ENCODE peak calls at places on chromosomes 5 and 9, in four cellular contexts. V, Q, F and M are unnamed samples.

GRCh38 chr9:121670447-121670846 is 19.0 kb downstream of the DAB2IP start:
- DNase-seq in V (no peak), Q (no peak), F (no peak), M (no peak)

GRCh38 chr9:12631866-12632265 is 61.3 kb upstream of the TYRP1 start:
- DNase-seq in V (no peak), Q (no peak), F (no peak), M (no peak)

GRCh38 chr9:126652140-126652558 is 38.4 kb downstream of the LMX1B start:
- DNase-seq in V (no peak), Q (no peak), F (no peak), M (no peak)

GRCh38 chr5:162638849-162639248 is 571.3 kb downstream of the GABRG2 start:
- DNase-seq in V (no peak), Q (no peak), F (no peak), M (no peak)

GRCh38 chr9:93256878-93257807 is 73.2 kb downstream of the WNK2 start:
- DNase-seq in V (no peak), Q (no peak), F (no peak), M (no peak)

GRCh38 chr5:3373391-3373790 is 222.2 kb upstream of the IRX1 start:
- DNase-seq in V (no peak), Q (no peak), F (no peak), M (no peak)

GRCh38 chr9:93588641-93589609 is 12.5 kb downstream of the PHF2 start:
- DNase-seq in V (no peak), Q (no peak), F (no peak), M (no peak)

GRCh38 chr9:93683331-93684134 is 107.1 kb downstream of the PHF2 start:
- DNase-seq in V (no peak), Q (peak), F (no peak), M (peak)

GRCh38 chr9:87640385-87640795 is 85.5 kb upstream of the CTSL start:
- DNase-seq in V (no peak), Q (no peak), F (no peak), M (peak)

GRCh38 chr5:119355244-119355635 is 579 bp upstream of the TNFAIP8 start:
- DNase-seq in V (no peak), Q (peak), F (peak), M (no peak)

GRCh38 chr5:16980983-16981382 is 44.9 kb upstream of the MYO10 start:
- DNase-seq in V (no peak), Q (no peak), F (no peak), M (no peak)

GRCh38 chr5:29161399-29161798 is 2032.1 kb upstream of the CDH6 start:
- DNase-seq in V (no peak), Q (no peak), F (peak), M (no peak)

GRCh38 chr5:82363524-82363923 is 85.4 kb upstream of the RPS23 start:
- DNase-seq in V (no peak), Q (no peak), F (no peak), M (no peak)

GRCh38 chr5:90294604-90295003 is 115.0 kb downstream of the CETN3 start:
- DNase-seq in V (peak), Q (peak), F (peak), M (no peak)

GRCh38 chr5:74575741-74576538 is 64.6 kb downstream of the ENC1 start:
- DNase-seq in V (no peak), Q (no peak), F (no peak), M (no peak)

GRCh38 chr5:64789457-64789856 is 20.7 kb downstream of the CWC27 start:
- DNase-seq in V (no peak), Q (no peak), F (no peak), M (no peak)

GRCh38 chr5:64790210-64790609 is 21.5 kb downstream of the CWC27 start:
- DNase-seq in V (no peak), Q (no peak), F (no peak), M (no peak)

GRCh38 chr5:64788156-64788555 is 19.4 kb downstream of the CWC27 start:
- DNase-seq in V (no peak), Q (no peak), F (no peak), M (no peak)

DNA sequence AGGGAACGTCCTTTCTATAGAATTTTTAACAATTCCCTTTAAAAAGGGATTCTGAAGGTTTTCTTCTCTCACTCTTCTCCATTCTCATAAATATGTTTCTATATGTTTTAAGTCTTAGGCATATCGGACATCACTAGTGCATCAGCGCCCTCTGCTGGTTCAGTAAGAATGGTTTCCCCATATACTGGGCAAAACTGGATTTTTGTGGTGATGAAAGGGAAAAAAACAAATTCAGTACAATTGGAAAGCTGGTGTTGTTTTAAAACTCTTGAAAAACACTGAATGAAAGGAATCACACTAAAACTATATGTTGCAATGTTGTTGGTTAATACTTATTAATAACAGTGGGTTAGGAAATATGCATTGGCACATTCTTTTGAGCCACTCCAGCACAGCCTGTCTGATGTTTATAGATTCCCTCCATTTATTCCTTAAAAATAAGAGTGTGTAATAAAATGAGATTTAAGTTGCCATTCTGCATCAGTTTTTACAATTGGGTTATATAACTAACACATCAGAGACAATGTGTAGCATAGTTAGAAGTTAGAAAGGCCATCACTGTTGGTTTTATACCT is 15.8 kb downstream of the CWC27 start:
- DNase-seq in V (peak), Q (peak), F (peak), M (peak)
- TF ChIP-seq ELF4 in V (no peak), Q (no peak), F (no peak), M (no peak)

DNA sequence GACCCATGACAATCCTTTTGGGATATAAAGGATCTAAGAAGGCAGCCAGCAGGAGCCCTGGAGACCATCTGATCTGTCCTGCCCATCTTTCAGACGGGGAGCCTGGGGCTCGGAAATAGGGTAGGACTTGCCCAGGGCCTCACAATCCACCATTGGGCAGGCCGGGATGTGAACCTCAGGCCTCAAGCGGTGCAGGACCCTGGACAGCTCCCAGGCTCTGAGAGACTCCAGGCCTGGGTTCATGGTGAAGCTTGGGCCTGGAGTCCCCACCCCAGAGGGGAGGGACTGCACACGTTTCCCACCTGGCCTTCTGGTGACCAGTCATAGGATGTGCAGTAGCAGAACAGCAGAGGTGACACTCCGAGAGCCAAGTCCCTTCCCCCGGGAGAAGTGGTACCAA is 36.6 kb upstream of the RAPGEF1 start:
- DNase-seq in V (peak), Q (peak), F (peak), M (peak)
- TF ChIP-seq ELF4 in V (no peak), Q (no peak), F (no peak), M (no peak)

DNA sequence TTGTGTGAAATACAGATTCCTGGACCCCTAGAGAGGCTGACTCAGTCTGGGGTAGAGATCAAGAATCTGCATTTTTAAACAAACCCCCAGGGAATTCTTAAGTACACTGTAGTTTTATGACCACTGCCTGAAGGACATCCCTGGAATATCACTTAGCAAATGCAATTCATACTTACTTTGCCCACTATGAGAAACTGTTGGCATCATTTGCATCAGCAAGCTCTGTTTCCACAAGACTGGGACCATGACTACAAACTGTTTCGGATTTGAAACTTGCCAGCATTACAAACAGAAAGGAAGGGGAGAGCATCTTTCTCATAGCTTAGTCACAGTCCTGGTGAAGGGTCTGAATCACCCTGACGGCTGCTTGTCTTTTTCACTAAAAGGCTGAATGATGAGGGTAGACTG is 63.7 kb downstream of the MLLT3 start:
- DNase-seq in V (no peak), Q (no peak), F (no peak), M (no peak)
- TF ChIP-seq ELF4 in V (no peak), Q (no peak), F (no peak), M (no peak)

DNA sequence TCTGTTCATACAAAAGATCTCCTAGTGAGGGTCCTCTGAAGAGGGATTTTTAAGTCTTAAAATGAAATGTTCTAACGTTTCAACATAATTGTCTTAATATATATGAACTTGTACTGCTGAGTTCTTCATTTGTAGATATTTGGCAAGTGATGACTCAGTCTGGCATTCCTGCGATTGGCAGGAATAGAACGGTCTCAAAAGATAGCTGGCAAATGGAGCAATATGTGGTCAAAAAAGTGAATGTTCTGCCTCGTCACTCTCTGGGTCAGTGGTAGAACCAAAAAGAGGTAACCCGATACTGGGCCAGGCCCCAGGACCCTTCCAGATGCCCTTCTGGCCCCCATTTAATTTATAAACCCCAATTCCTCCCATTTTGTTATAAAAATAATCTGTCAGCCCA is 39.2 kb downstream of the ZNF366 start:
- DNase-seq in V (no peak), Q (no peak), F (no peak), M (no peak)
- TF ChIP-seq ELF4 in V (no peak), Q (no peak), F (no peak), M (no peak)

DNA sequence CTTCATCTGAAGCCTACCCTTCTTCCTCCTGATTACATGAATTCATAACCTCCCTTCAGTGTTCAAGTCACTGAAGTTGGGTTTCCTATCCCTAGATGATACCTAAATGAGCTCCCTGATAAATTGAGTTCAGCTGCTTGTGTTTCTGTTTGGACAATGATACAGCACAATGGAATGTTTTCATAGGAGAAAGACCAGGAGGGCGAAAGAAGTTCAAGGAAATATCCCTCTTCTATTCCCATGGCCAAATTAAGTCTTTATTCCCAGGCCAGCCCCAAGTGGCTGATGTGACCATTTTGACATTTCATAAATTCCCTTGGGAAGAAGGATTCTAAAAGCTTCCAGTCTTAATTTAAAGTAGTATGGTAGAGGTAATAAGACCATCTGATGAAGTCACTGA is 555.8 kb upstream of the CLINT1 start:
- DNase-seq in V (no peak), Q (no peak), F (no peak), M (no peak)
- TF ChIP-seq ELF4 in V (no peak), Q (no peak), F (no peak), M (no peak)

GRCh38 chr9:34744295-34745221 is 34.6 kb upstream of the CCL21 start:
- DNase-seq in V (no peak), Q (no peak), F (no peak), M (no peak)
- TF ChIP-seq ELF4 in V (no peak), Q (no peak), F (no peak), M (no peak)